ENCODE peak calls at places on chromosomes 3 and 15, in four cellular contexts. O, C, L and N are unnamed samples.

GRCh38 chr3:44028-44676 is 152.4 kb upstream of the CHL1 start:
- DNase-seq in O (no peak), C (no peak), L (no peak), N (no peak)

GRCh38 chr3:55405436-55405835 is 81.7 kb downstream of the WNT5A start:
- DNase-seq in O (no peak), C (no peak), L (no peak), N (no peak)

GRCh38 chr3:85483986-85484385 is 525.2 kb downstream of the CADM2 start:
- DNase-seq in O (no peak), C (no peak), L (no peak), N (no peak)

GRCh38 chr3:195461518-195462307 is 18.9 kb upstream of the ACAP2 start:
- DNase-seq in O (no peak), C (no peak), L (no peak), N (no peak)

GRCh38 chr15:75532413-75533250 is 46.5 kb downstream of the PTPN9 start:
- DNase-seq in O (no peak), C (no peak), L (peak; percentile 77), N (peak; percentile 57)

GRCh38 chr15:90845201-90845949 is 23.0 kb upstream of the FURIN start:
- DNase-seq in O (no peak), C (no peak), L (no peak), N (no peak)

GRCh38 chr3:110413807-110414748 is 657.5 kb upstream of the NECTIN3 start:
- DNase-seq in O (no peak), C (no peak), L (no peak), N (no peak)

GRCh38 chr15:54850101-54850500 is 346.6 kb downstream of the RSL24D1 start:
- DNase-seq in O (no peak), C (no peak), L (no peak), N (no peak)

GRCh38 chr3:90092994-90093393 is 985.6 kb downstream of the EPHA3 start:
- DNase-seq in O (no peak), C (no peak), L (no peak), N (no peak)

GRCh38 chr15:95902606-95903005 is 427.9 kb upstream of the NR2F2 start:
- DNase-seq in O (no peak), C (no peak), L (no peak), N (no peak)

GRCh38 chr3:45508659-45509037 is 85.9 kb upstream of the LIMD1 start:
- DNase-seq in O (no peak), C (no peak), L (no peak), N (no peak)

GRCh38 chr3:197690754-197691153 is 46.0 kb downstream of the RUBCN start:
- DNase-seq in O (no peak), C (no peak), L (no peak), N (no peak)

GRCh38 chr3:161510510-161511260 is 14.1 kb downstream of the OTOL1 start:
- DNase-seq in O (no peak), C (no peak), L (no peak), N (no peak)

GRCh38 chr3:141561426-141562034 is 74.7 kb downstream of the RASA2 start:
- DNase-seq in O (no peak), C (no peak), L (peak; percentile 24), N (no peak)

GRCh38 chr15:66153549-66154415 is 99.8 kb downstream of the MEGF11 start:
- DNase-seq in O (no peak), C (no peak), L (no peak), N (no peak)

GRCh38 chr15:85692873-85693272 is 101.9 kb downstream of the KLHL25 start:
- DNase-seq in O (no peak), C (no peak), L (no peak), N (no peak)

GRCh38 chr3:9736831-9737230 is 5.3 kb downstream of the BRPF1 start:
- DNase-seq in O (no peak), C (no peak), L (no peak), N (no peak)

GRCh38 chr3:45084820-45085816 is 59.0 kb downstream of the CLEC3B start:
- DNase-seq in O (no peak), C (no peak), L (no peak), N (no peak)

GRCh38 chr3:110391640-110392395 is 679.8 kb upstream of the NECTIN3 start:
- DNase-seq in O (no peak), C (no peak), L (no peak), N (no peak)

GRCh38 chr3:180564676-180565075 is 37.3 kb upstream of the TTC14 start:
- DNase-seq in O (no peak), C (no peak), L (no peak), N (no peak)

GRCh38 chr15:63560741-63561448 is 36.3 kb upstream of the FBXL22 start:
- DNase-seq in O (no peak), C (no peak), L (no peak), N (no peak)

GRCh38 chr15:68382286-68383007 is 49.5 kb downstream of the ITGA11 start:
- DNase-seq in O (no peak), C (no peak), L (no peak), N (no peak)

GRCh38 chr3:59659755-59660154 is 609.9 kb upstream of the CFAP20DC start:
- DNase-seq in O (no peak), C (no peak), L (no peak), N (no peak)

GRCh38 chr15:85563328-85563727 is 182.9 kb downstream of the AKAP13 start:
- DNase-seq in O (no peak), C (no peak), L (no peak), N (no peak)

GRCh38 chr3:124941729-124942128 is 7.2 kb upstream of the MUC13 start:
- DNase-seq in O (no peak), C (no peak), L (no peak), N (no peak)

GRCh38 chr15:92226020-92226612 is 167.6 kb upstream of the ST8SIA2 start:
- DNase-seq in O (no peak), C (peak; percentile 28), L (no peak), N (no peak)

GRCh38 chr3:117234321-117234720 is 524.7 kb downstream of the TUSC7 start:
- DNase-seq in O (no peak), C (no peak), L (no peak), N (no peak)

GRCh38 chr15:33243393-33243792 is 48.9 kb upstream of the FMN1 start:
- DNase-seq in O (no peak), C (no peak), L (no peak), N (no peak)